ENCODE peak calls at places on chromosomes 3 and 15, in five cellular contexts. E is activated CD4-positive, alpha-beta T cell treated with anti-CD3 and anti-CD28 coated beads, Interleukin-2, amount 50 U/mL, for 48 hours; N is heart left ventricle; Y is stimulated activated CD4-positive, alpha-beta T cell treated with anti-CD3 and anti-CD28 coated beads, Interleukin-4, amount 100 ng/mL, for 1 hour; M is AG10803. W is an unnamed sample.

GRCh38 chr3:69058180-69058946 is 6.2 kb upstream of the TMF1 start:
- DNase-seq in E (no peak), N (no peak), Y (no peak), M (no peak), W (no peak)

GRCh38 chr3:174957081-174957480 is 97.9 kb downstream of the NAALADL2 start:
- DNase-seq in E (no peak), N (no peak), Y (no peak), M (peak), W (no peak)

GRCh38 chr3:186001838-186002237 is 64.0 kb upstream of the TRA2B start:
- DNase-seq in E (no peak), N (no peak), Y (no peak), M (no peak), W (no peak)

GRCh38 chr3:115227046-115227445 is 80.0 kb upstream of the ZBTB20 start:
- DNase-seq in E (no peak), N (no peak), Y (no peak), M (peak), W (no peak)

GRCh38 chr15:44101286-44101685 is 93.8 kb downstream of the FRMD5 start:
- DNase-seq in E (no peak), N (no peak), Y (no peak), M (peak), W (no peak)

GRCh38 chr15:58387130-58387529 is 44.7 kb upstream of the LIPC start:
- DNase-seq in E (no peak), N (no peak), Y (no peak), M (peak), W (no peak)

GRCh38 chr3:59559721-59560514 is 510.1 kb upstream of the CFAP20DC start:
- DNase-seq in E (peak), N (no peak), Y (peak), M (peak), W (no peak)

GRCh38 chr3:14801668-14802067 is 17.1 kb upstream of the FGD5 start:
- DNase-seq in E (no peak), N (no peak), Y (no peak), M (no peak), W (no peak)

GRCh38 chr15:88334436-88334835 is 77.9 kb upstream of the NTRK3 start:
- DNase-seq in E (no peak), N (no peak), Y (no peak), M (peak), W (peak)

GRCh38 chr3:97662808-97663207 is 101.8 kb upstream of the ARL6 start:
- DNase-seq in E (no peak), N (no peak), Y (no peak), M (no peak), W (no peak)

GRCh38 chr15:83207622-83208356 is at the start of gene HDGFL3:
- DNase-seq in E (peak), N (peak), Y (peak), M (peak), W (peak)

GRCh38 chr3:21649519-21649918 is 101.5 kb downstream of the ZNF385D start:
- DNase-seq in E (no peak), N (no peak), Y (no peak), M (no peak), W (no peak)

GRCh38 chr15:95620934-95621579 is 709.4 kb upstream of the NR2F2 start:
- DNase-seq in E (no peak), N (no peak), Y (no peak), M (peak), W (no peak)

GRCh38 chr3:21697707-21698106 is 53.3 kb downstream of the ZNF385D start:
- DNase-seq in E (no peak), N (no peak), Y (no peak), M (no peak), W (no peak)